ENCODE peak calls at places on chromosomes 13 and 19, in ten cellular contexts. R is A549; A is DND-41; W is fibroblast of lung; K is small intestine; T is left ventricle myocardium inferior; I is CD8-positive, alpha-beta T cell; G is ovary; Z is uterus; O is heart right ventricle. N is an unnamed sample. For H3K4me1, the result is how much of the 10 kb centered on the place peaks cover.

GRCh38 chr19:38616265-38616664 is 1.5 kb downstream of the MAP4K1 start:
- DNase-seq in R (no peak), A (no peak), W (no peak), K (no peak), T (no peak), I (no peak), G (no peak), Z (no peak), O (no peak), N (no peak)

GRCh38 chr13:113962975-113963374 is 10.9 kb downstream of the C13orf46 start:
- DNase-seq in R (no peak), A (no peak), W (no peak), K (no peak), T (peak), I (no peak), G (peak), Z (no peak), O (no peak), N (no peak)

GRCh38 chr13:85608255-85608829 is 190.9 kb downstream of the SLITRK6 start:
- DNase-seq in R (no peak), A (no peak), W (no peak), K (no peak), T (no peak), I (no peak), G (no peak), Z (no peak), O (no peak), N (no peak)

GRCh38 chr13:112446867-112447266 is 70.7 kb downstream of the SPACA7 start:
- DNase-seq in R (no peak), A (no peak), W (no peak), K (no peak), T (no peak), I (no peak), G (no peak), Z (no peak), O (no peak), N (no peak)

GRCh38 chr19:10069046-10069445 is 17.1 kb upstream of the SHFL start:
- DNase-seq in R (no peak), A (no peak), W (no peak), K (no peak), T (no peak), I (no peak), G (no peak), Z (no peak), O (no peak), N (no peak)

GRCh38 chr13:107202371-107203023 is 634.6 kb upstream of the ARGLU1 start:
- DNase-seq in R (no peak), A (no peak), W (peak), K (peak), T (peak), I (no peak), G (no peak), Z (peak), O (peak), N (no peak)

GRCh38 chr13:90400372-90400771 is 947.1 kb upstream of the MIR17HG start:
- DNase-seq in R (no peak), A (no peak), W (no peak), K (no peak), T (no peak), I (no peak), G (no peak), Z (no peak), O (no peak), N (no peak)

GRCh38 chr13:114143806-114144605 is 11.6 kb upstream of the RASA3 start:
- DNase-seq in R (peak), A (peak), W (no peak), K (no peak), T (no peak), I (no peak), G (no peak), Z (no peak), O (no peak), N (no peak)

GRCh38 chr19:14322889-14323463 is 58.3 kb upstream of the ADGRE5 start:
- DNase-seq in R (no peak), A (no peak), W (no peak), K (no peak), T (no peak), I (no peak), G (no peak), Z (no peak), O (no peak), N (no peak)

GRCh38 chr19:30896551-30896950 is 452.7 kb downstream of the TSHZ3 start:
- DNase-seq in R (no peak), A (no peak), W (no peak), K (no peak), T (no peak), I (no peak), G (no peak), Z (no peak), O (peak), N (no peak)

DNA sequence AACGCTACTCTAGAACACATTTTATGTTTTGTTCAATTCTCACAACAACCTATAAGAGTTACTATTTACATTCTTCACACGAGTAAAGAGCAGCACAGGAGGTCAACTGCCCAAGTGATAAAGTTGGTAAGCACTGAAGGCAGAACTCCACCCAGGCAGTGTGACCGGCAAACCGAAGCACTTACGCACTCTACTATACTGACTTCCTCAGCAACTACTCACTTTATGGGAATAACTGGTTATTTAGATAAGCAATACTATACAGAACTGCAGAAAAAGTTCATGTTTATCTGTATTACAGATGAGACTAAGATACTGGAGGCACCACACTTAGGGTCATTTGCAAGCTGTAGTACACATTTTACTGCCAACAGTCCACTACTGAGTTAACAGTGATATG is 28.8 kb downstream of the FOXO1 start:
- DNase-seq in R (no peak), A (no peak), W (no peak), K (peak), T (no peak), I (no peak), G (no peak), Z (no peak), O (no peak), N (no peak)
- H3K4me3 ChIP-seq in R (no peak), A (no peak), W (no peak), K (no peak), T (peak), I (no peak), G (no peak), Z (peak), O (peak), N (no peak)

GRCh38 chr19:55546822-55547614 is 1.7 kb upstream of the SBK3 start:
- DNase-seq in R (no peak), A (no peak), W (peak), K (no peak), T (peak), I (no peak), G (peak), Z (peak), O (peak), N (peak)

GRCh38 chr19:55544014-55544413 is 1.3 kb downstream of the SBK3 start:
- DNase-seq in R (no peak), A (no peak), W (no peak), K (no peak), T (no peak), I (no peak), G (no peak), Z (no peak), O (no peak), N (no peak)

GRCh38 chr19:55544776-55545439 is 435 bp downstream of the SBK3 start:
- DNase-seq in R (no peak), A (no peak), W (no peak), K (peak), T (no peak), I (no peak), G (no peak), Z (no peak), O (no peak), N (no peak)

GRCh38 chr19:55545443-55545842 is at the start of gene SBK3:
- DNase-seq in R (no peak), A (no peak), W (no peak), K (no peak), T (no peak), I (no peak), G (no peak), Z (no peak), O (no peak), N (no peak)

GRCh38 chr19:55545913-55546495 is 661 bp upstream of the SBK3 start:
- DNase-seq in R (no peak), A (no peak), W (no peak), K (no peak), T (peak), I (no peak), G (no peak), Z (no peak), O (peak), N (peak)
- H3K4me1 ChIP-seq in R (half or more), A (under half), W (under half), K (under half), T (half or more), I (under half), G (under half), Z (under half), O (under half), N (half or more)

GRCh38 chr19:5048091-5048726 is 79.3 kb downstream of the KDM4B start:
- DNase-seq in R (peak), A (peak), W (peak), K (peak), T (peak), I (peak), G (peak), Z (peak), O (peak), N (peak)
- H3K27ac ChIP-seq in R (peak), A (no peak), W (no peak), K (no peak), T (no peak), I (no peak), G (no peak), Z (peak), O (no peak), N (no peak)

DNA sequence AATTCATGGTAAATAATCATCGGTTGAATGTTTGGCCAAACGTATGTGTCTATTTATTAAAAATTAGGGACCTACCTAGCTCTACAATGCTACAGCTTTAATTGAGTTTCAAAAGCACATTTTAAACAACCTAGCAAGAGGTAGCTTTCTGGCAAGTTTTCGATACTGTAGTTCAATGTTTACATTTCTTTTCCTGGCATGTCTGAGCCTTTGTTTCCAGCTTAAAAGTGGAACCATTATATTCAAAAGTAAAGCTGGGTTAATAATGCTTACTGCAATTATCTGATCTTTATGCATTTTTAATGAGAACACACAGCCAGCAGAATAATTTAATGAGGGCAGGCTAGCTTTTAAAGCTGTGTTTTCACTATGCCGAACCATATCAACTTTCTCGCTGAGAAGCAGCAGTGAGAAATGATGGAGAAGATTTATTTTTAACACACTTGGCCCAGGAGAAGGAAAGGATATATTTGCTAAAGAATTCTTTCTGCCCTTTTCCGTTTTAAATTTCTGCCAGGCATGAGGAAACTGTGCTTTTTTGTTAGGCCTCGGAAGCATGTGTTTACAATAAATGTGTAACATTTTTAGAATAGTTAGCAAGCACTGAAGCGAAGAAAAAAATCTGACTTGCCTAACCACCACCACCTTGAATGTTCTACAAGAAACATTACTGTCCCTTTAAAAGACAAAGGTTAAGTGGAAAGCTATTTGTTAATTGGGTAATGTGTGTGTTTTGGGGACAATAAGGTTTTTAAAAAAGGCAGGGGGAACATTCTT is 989 bp downstream of the MBNL2 start:
- DNase-seq in R (no peak), A (no peak), W (no peak), K (peak), T (no peak), I (no peak), G (no peak), Z (no peak), O (no peak), N (no peak)
- H3K4me3 ChIP-seq in R (peak), A (peak), W (peak), K (peak), T (peak), I (peak), G (peak), Z (peak), O (peak), N (peak)